ENCODE peak calls at places on chromosomes 11 and 22, in six cellular contexts. R is heart right ventricle; P is C1 segment of cervical spinal cord; X is stimulated activated CD8-positive, alpha-beta memory T cell treated with anti-CD3 and anti-CD28 coated beads, Interleukin-2, amount 100 ng/mL, for 48 hours; W is Peyer's patch; V is KBM-7. E is an unnamed sample.

GRCh38 chr22:31133911-31134310 is 6.4 kb downstream of the PLA2G3 start:
- DNase-seq in R (no peak), P (no peak), X (no peak), W (no peak), V (no peak), E (no peak)

GRCh38 chr22:39997939-39998726 is 3.4 kb downstream of the FAM83F start:
- DNase-seq in R (peak; percentile 48), P (no peak), X (no peak), W (no peak), V (no peak), E (no peak)

GRCh38 chr11:66546368-66546965 is at the start of gene ACTN3:
- DNase-seq in R (peak; percentile 33), P (no peak), X (no peak), W (peak; percentile 35), V (no peak), E (no peak)

GRCh38 chr22:19103881-19104821 is 18.1 kb downstream of the DGCR2 start:
- DNase-seq in R (no peak), P (no peak), X (no peak), W (no peak), V (no peak), E (no peak)

GRCh38 chr22:42646569-42647525 is 2.3 kb downstream of the CYB5R3 start:
- DNase-seq in R (peak; percentile 79), P (no peak), X (no peak), W (no peak), V (peak; percentile 14), E (no peak)

GRCh38 chr11:72745925-72746550 is 6.2 kb downstream of the ARAP1 start:
- DNase-seq in R (no peak), P (no peak), X (no peak), W (no peak), V (no peak), E (no peak)

GRCh38 chr11:1767399-1768140 is 3.8 kb upstream of the CTSD start:
- DNase-seq in R (no peak), P (no peak), X (no peak), W (no peak), V (no peak), E (no peak)

GRCh38 chr11:93063101-93063500 is 93.7 kb downstream of the MTNR1B start:
- DNase-seq in R (no peak), P (no peak), X (no peak), W (no peak), V (no peak), E (no peak)

GRCh38 chr11:69465236-69466000 is 16.0 kb upstream of the LINC01488 start:
- DNase-seq in R (no peak), P (no peak), X (no peak), W (no peak), V (no peak), E (no peak)

GRCh38 chr11:116972692-116973091 is 125.5 kb downstream of the SIK3 start:
- DNase-seq in R (no peak), P (no peak), X (no peak), W (no peak), V (no peak), E (no peak)

GRCh38 chr22:18083406-18083805 is 5.6 kb downstream of the PEX26 start:
- DNase-seq in R (no peak), P (no peak), X (no peak), W (no peak), V (no peak), E (no peak)

GRCh38 chr11:76689861-76690260 is 19.3 kb upstream of the LRRC32 start:
- DNase-seq in R (no peak), P (no peak), X (no peak), W (no peak), V (no peak), E (no peak)

GRCh38 chr22:28600546-28601143 is 79.0 kb downstream of the TTC28 start:
- DNase-seq in R (no peak), P (no peak), X (no peak), W (no peak), V (peak; percentile 77), E (no peak)

GRCh38 chr11:104106136-104106754 is 57.7 kb downstream of the PDGFD start:
- DNase-seq in R (no peak), P (no peak), X (no peak), W (no peak), V (no peak), E (no peak)

GRCh38 chr11:108853864-108854263 is 189.0 kb downstream of the DDX10 start:
- DNase-seq in R (peak; percentile 11), P (no peak), X (no peak), W (no peak), V (no peak), E (no peak)

GRCh38 chr22:22752556-22753477 is 108.4 kb downstream of the GGTLC2 start:
- DNase-seq in R (no peak), P (no peak), X (no peak), W (peak; percentile 61), V (no peak), E (no peak)

GRCh38 chr11:68839953-68840641 is 1.6 kb downstream of the CPT1A start:
- DNase-seq in R (no peak), P (no peak), X (no peak), W (peak; percentile 53), V (peak; percentile 72), E (no peak)

GRCh38 chr11:76524461-76524860 is 79.6 kb downstream of the EMSY start:
- DNase-seq in R (no peak), P (no peak), X (no peak), W (no peak), V (no peak), E (no peak)

GRCh38 chr11:101436511-101437142 is 147.2 kb downstream of the TRPC6 start:
- DNase-seq in R (no peak), P (no peak), X (no peak), W (no peak), V (peak; percentile 29), E (peak; percentile 5)

GRCh38 chr11:118973985-118974384 is 2.4 kb downstream of the FOXR1 start:
- DNase-seq in R (no peak), P (no peak), X (no peak), W (no peak), V (no peak), E (no peak)

GRCh38 chr22:45612940-45613339 is 58.7 kb upstream of the ATXN10 start:
- DNase-seq in R (no peak), P (no peak), X (no peak), W (no peak), V (no peak), E (no peak)

GRCh38 chr22:48713266-48714205 is 1114.1 kb downstream of the BRD1 start:
- DNase-seq in R (no peak), P (no peak), X (no peak), W (no peak), V (no peak), E (no peak)

GRCh38 chr11:104390696-104391095 is 226.7 kb upstream of the PDGFD start:
- DNase-seq in R (no peak), P (no peak), X (no peak), W (no peak), V (no peak), E (no peak)

GRCh38 chr22:49815641-49816071 is 12.0 kb downstream of the BRD1 start:
- DNase-seq in R (no peak), P (no peak), X (no peak), W (no peak), V (no peak), E (no peak)

GRCh38 chr11:10543782-10544181 is 2.8 kb upstream of the RNF141 start:
- DNase-seq in R (no peak), P (no peak), X (no peak), W (no peak), V (no peak), E (no peak)

GRCh38 chr22:30309981-30310672 is 16.6 kb downstream of the TBC1D10A start:
- DNase-seq in R (no peak), P (no peak), X (no peak), W (peak; percentile 60), V (peak; percentile 42), E (no peak)

GRCh38 chr22:35784633-35785032 is 67.0 kb downstream of the APOL5 start:
- DNase-seq in R (no peak), P (no peak), X (no peak), W (no peak), V (no peak), E (no peak)

GRCh38 chr11:41461057-41461681 is 1.7 kb upstream of the LRRC4C start:
- DNase-seq in R (no peak), P (no peak), X (no peak), W (no peak), V (peak; percentile 22), E (no peak)

GRCh38 chr11:71139516-71140205 is 112.7 kb downstream of the SHANK2 start:
- DNase-seq in R (peak; percentile 63), P (peak; percentile 62), X (no peak), W (no peak), V (no peak), E (no peak)